ENCODE peak calls at places on chromosomes 11 and 22, in eight cellular contexts. L is fibroblast of the aortic adventitia; P is stimulated activated CD4-positive, alpha-beta T cell treated with anti-CD3 and anti-CD28 coated beads, Interleukin-15, amount 100 ng/mL, for 24 hours; Q is nephron progenitor cell; F is astrocyte of the spinal cord; S is activated CD4-positive, alpha-beta T cell treated with anti-CD3 and anti-CD28 coated beads, Interleukin-2, amount 10 ng/mL, durations not matched to agents 7 days and 5 days; B is nucleus accumbens; O is GM23248. V is an unnamed sample.

GRCh38 chr22:17924735-17925727 is 99.3 kb downstream of the MICAL3 start:
- DNase-seq in S (no peak), O (no peak), F (no peak), P (no peak), B (no peak), L (peak; percentile 51), Q (no peak), V (peak; percentile 87)

GRCh38 chr11:46949297-46949696 is 12.7 kb downstream of the CSTPP1 start:
- DNase-seq in O (no peak), Q (no peak), P (no peak), S (no peak), L (no peak), F (no peak), B (no peak), V (no peak)

GRCh38 chr22:24893341-24894070 is 53.0 kb downstream of the LHFPL7 start:
- DNase-seq in O (no peak), F (no peak), S (no peak), Q (no peak), L (no peak), P (no peak), B (no peak), V (no peak)

GRCh38 chr11:8263109-8263768 is 439 bp downstream of the LMO1 start:
- DNase-seq in L (no peak), S (no peak), O (peak; percentile 42), B (no peak), P (no peak), Q (peak; percentile 59), F (no peak), V (no peak)

GRCh38 chr11:8006349-8006977 is 19.3 kb downstream of the EIF3F start:
- DNase-seq in S (peak; percentile 52), L (peak; percentile 86), P (peak; percentile 56), Q (peak; percentile 69), B (no peak), F (peak; percentile 66), O (peak; percentile 84), V (peak; percentile 50)

GRCh38 chr11:67435727-67436458 is 1.6 kb downstream of the PTPRCAP start:
- DNase-seq in O (no peak), Q (no peak), B (no peak), P (no peak), F (no peak), L (no peak), S (no peak), V (no peak)

GRCh38 chr11:63536669-63537292 is at the start of gene PLAAT4:
- DNase-seq in P (no peak), Q (no peak), O (peak; percentile 62), L (peak; percentile 79), F (peak; percentile 81), S (peak; percentile 56), B (no peak), V (peak; percentile 54)

GRCh38 chr11:116261616-116262015 is 511.2 kb downstream of the BUD13 start:
- DNase-seq in B (no peak), Q (no peak), S (no peak), F (no peak), P (no peak), O (no peak), L (no peak), V (no peak)

GRCh38 chr22:30036656-30037055 is 43.6 kb upstream of the HORMAD2 start:
- DNase-seq in P (no peak), S (no peak), B (no peak), Q (no peak), O (peak; percentile 59), L (no peak), F (no peak), V (no peak)

GRCh38 chr11:24515632-24516031 is 18.8 kb downstream of the LUZP2 start:
- DNase-seq in Q (no peak), L (no peak), P (no peak), B (no peak), F (no peak), O (no peak), S (no peak), V (no peak)

GRCh38 chr11:67505605-67506396 is 638 bp upstream of the PITPNM1 start:
- DNase-seq in B (peak; percentile 18), F (peak; percentile 87), L (peak; percentile 87), S (peak; percentile 90), P (peak; percentile 96), O (peak; percentile 97), Q (peak; percentile 85), V (peak; percentile 91)

GRCh38 chr11:88418508-88418907 is 81.0 kb upstream of the CTSC start:
- DNase-seq in L (no peak), Q (no peak), S (no peak), O (no peak), P (no peak), F (no peak), B (no peak), V (no peak)

GRCh38 chr11:75603791-75604736 is 42.0 kb downstream of the SERPINH1 start:
- DNase-seq in F (peak; percentile 88), S (no peak), Q (no peak), P (no peak), L (peak; percentile 97), B (no peak), O (peak; percentile 96), V (peak; percentile 94)

GRCh38 chr11:126510621-126511370 is 155.3 kb downstream of the ST3GAL4 start:
- DNase-seq in O (peak; percentile 9), S (no peak), Q (peak; percentile 30), P (no peak), L (peak; percentile 2), F (peak; percentile 5), B (no peak), V (no peak)

GRCh38 chr22:47384977-47385376 is 622.5 kb downstream of the TBC1D22A start:
- DNase-seq in Q (no peak), P (no peak), F (no peak), S (no peak), O (no peak), B (no peak), L (no peak), V (no peak)

GRCh38 chr11:126104420-126104819 is 41.8 kb upstream of the CDON start:
- DNase-seq in P (no peak), Q (peak; percentile 68), F (no peak), S (no peak), B (no peak), O (no peak), L (no peak), V (no peak)

GRCh38 chr11:2866178-2866577 is 19.4 kb downstream of the CDKN1C start:
- DNase-seq in S (no peak), F (no peak), O (no peak), B (no peak), Q (no peak), L (no peak), P (no peak), V (no peak)

GRCh38 chr11:12019337-12019736 is 10.9 kb upstream of the DKK3 start:
- DNase-seq in P (no peak), Q (no peak), F (peak; percentile 92), O (peak; percentile 61), B (no peak), L (peak; percentile 93), S (no peak), V (no peak)

GRCh38 chr11:84437129-84438123 is 1151.3 kb upstream of the CCDC90B start:
- DNase-seq in L (peak; percentile 3), F (no peak), S (no peak), B (peak; percentile 3), Q (peak; percentile 52), P (no peak), O (peak; percentile 9), V (no peak)